ENCODE peak calls at places on chromosome 2, in seven cellular contexts. Z is SK-N-SH, B is HCT116, Y is HepG2, M is GM12878, X is H1, Q is K562. S is an unnamed sample.

GRCh38 chr2:44097322-44097907 is 71.3 kb upstream of the PPM1B start:
- DNase-seq in M (no peak), Z (no peak), X (no peak), Q (no peak), B (no peak), Y (no peak), S (no peak)

GRCh38 chr2:112433932-112434730 is 686 bp upstream of the RGPD8 start:
- DNase-seq in Q (no peak), Z (no peak), B (no peak), Y (no peak), M (no peak), X (peak; percentile 49), S (no peak)

GRCh38 chr2:201923991-201924390 is 109.7 kb upstream of the FZD7 start:
- DNase-seq in Q (no peak), Y (no peak), M (no peak), Z (no peak), X (no peak), B (no peak), S (no peak)

GRCh38 chr2:64807417-64807816 is 153.7 kb upstream of the SERTAD2 start:
- DNase-seq in M (peak; percentile 53), Z (no peak), Y (no peak), Q (peak; percentile 64), B (peak; percentile 70), X (no peak), S (no peak)

GRCh38 chr2:98465456-98466201 is 21.0 kb downstream of the INPP4A start:
- DNase-seq in Y (no peak), B (no peak), Z (peak; percentile 83), Q (peak; percentile 86), M (peak; percentile 91), X (no peak), S (no peak)

GRCh38 chr2:3527886-3528785 is 8.8 kb upstream of the ADI1 start:
- DNase-seq in B (no peak), M (no peak), Z (peak; percentile 53), Q (no peak), Y (no peak), X (peak; percentile 32), S (no peak)

GRCh38 chr2:212940816-212941215 is 210.6 kb downstream of the IKZF2 start:
- DNase-seq in X (no peak), Q (no peak), B (peak; percentile 51), Z (no peak), M (no peak), Y (no peak), S (peak; percentile 4)

GRCh38 chr2:70412294-70413075 is 110.6 kb upstream of the FAM136A start:
- DNase-seq in Q (no peak), Z (no peak), M (no peak), B (no peak), X (no peak), Y (no peak), S (no peak)

GRCh38 chr2:5111581-5111980 is 580.6 kb upstream of the SOX11 start:
- DNase-seq in M (no peak), Q (no peak), B (no peak), Z (peak; percentile 52), X (no peak), Y (no peak), S (peak; percentile 52)

GRCh38 chr2:98438190-98439133 is 6.2 kb upstream of the INPP4A start:
- DNase-seq in B (no peak), Y (no peak), X (no peak), Q (no peak), Z (no peak), M (no peak), S (no peak)

DNA sequence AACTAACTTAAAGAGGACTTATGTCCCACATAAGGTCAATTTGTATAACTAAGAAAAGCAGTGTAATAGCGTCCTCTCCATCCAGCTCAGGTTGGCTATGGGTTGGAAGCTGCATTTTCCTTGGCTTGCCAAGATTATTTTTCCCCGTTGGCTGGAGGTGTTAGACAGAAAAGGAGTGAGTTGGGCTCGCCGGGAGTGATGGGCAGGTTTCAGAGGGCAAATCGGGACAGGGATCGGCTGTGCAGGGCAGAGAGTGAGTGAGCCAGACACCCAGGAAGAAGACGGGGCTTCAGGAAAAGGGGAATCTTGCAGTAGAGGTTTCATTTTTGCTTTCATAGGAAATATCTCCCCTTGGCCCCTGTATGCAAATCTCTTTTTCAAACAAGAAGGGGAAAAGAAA is 41.5 kb upstream of the MAP3K20 start:
- DNase-seq in X (no peak), M (no peak), Z (no peak), B (no peak), Q (no peak), Y (no peak), S (no peak)
- TF ChIP-seq JUND in X (no peak), M (no peak), Z (no peak), B (no peak), Q (no peak), Y (no peak), S (no peak)

GRCh38 chr2:38690499-38691420 is 24.8 kb downstream of the GALM start:
- DNase-seq in Z (peak; percentile 40), B (peak; percentile 65), X (no peak), Y (peak; percentile 85), M (no peak), Q (peak; percentile 76), S (peak; percentile 66)

GRCh38 chr2:38698604-38699003 is 32.7 kb downstream of the GALM start:
- DNase-seq in Z (no peak), Y (no peak), M (no peak), B (no peak), Q (no peak), X (no peak), S (no peak)

GRCh38 chr2:38691994-38692393 is 26.1 kb downstream of the GALM start:
- DNase-seq in Y (no peak), Q (no peak), B (no peak), X (no peak), M (no peak), Z (no peak), S (no peak)

GRCh38 chr2:38697116-38697840 is 31.4 kb downstream of the GALM start:
- DNase-seq in X (no peak), Q (no peak), B (no peak), Z (no peak), M (no peak), Y (no peak), S (peak; percentile 42)

GRCh38 chr2:38692636-38693318 is 26.9 kb downstream of the GALM start:
- DNase-seq in Y (peak; percentile 69), Q (peak; percentile 66), B (peak; percentile 36), Z (no peak), X (no peak), M (no peak), S (peak; percentile 69)
- TF ChIP-seq JUND in Y (no peak), Q (no peak), B (peak; percentile 60), Z (no peak), X (no peak), M (no peak), S (no peak)

DNA sequence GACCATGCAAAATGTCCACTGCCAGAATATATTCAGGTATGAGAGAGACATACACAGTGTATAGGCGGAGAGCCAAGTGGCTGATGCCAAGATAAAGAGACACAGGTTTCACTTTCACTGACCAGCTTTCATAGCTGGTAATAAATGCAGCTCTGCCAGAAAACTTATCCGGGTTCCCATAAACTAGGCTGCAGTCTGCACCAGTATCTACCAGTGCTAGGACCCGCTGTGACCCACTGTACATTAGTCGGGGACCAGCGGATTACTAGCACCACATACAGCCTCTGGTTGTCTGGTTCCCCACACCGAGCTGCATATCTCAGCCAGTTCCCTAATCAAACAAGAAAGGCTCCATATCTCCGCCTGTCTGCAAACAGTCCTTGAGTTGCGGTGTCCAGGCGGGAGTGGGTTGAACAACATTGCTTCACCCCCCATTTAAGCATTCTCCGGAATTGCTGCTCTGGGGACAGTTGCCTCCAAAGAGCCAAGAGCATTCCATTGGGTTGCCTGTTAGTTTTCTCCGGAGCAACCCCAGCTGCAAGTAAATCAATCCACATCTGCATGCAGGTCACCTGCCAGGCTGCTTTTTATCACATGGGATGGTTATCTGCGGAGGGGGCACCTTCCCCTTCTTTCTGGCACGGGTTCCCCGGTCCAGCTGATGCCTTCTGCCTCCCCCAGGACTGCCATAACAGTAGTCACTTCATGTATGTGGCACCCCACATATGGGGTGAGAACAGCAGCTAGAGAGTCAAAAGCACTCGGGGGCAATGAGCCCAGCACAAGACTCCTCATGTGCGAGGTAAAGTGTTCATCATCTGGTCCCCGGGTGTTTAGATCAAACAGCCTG is 18.0 kb upstream of the KLHL23 start:
- DNase-seq in M (no peak), B (no peak), Q (peak; percentile 76), Y (peak; percentile 98), X (no peak), Z (peak; percentile 30), S (peak; percentile 61)
- TF ChIP-seq JUND in M (no peak), B (no peak), Q (no peak), Y (peak; percentile 48), X (no peak), Z (no peak), S (no peak)

GRCh38 chr2:155393406-155393805 is 694.9 kb downstream of the KCNJ3 start:
- DNase-seq in Y (no peak), Z (no peak), X (no peak), B (no peak), Q (no peak), M (no peak), S (no peak)

GRCh38 chr2:155391613-155392012 is 693.1 kb downstream of the KCNJ3 start:
- DNase-seq in Y (no peak), Q (peak; percentile 14), B (no peak), X (no peak), Z (no peak), M (no peak), S (no peak)

GRCh38 chr2:155384555-155385123 is 686.1 kb downstream of the KCNJ3 start:
- DNase-seq in Y (no peak), M (no peak), B (no peak), Z (no peak), Q (no peak), X (no peak), S (no peak)

DNA sequence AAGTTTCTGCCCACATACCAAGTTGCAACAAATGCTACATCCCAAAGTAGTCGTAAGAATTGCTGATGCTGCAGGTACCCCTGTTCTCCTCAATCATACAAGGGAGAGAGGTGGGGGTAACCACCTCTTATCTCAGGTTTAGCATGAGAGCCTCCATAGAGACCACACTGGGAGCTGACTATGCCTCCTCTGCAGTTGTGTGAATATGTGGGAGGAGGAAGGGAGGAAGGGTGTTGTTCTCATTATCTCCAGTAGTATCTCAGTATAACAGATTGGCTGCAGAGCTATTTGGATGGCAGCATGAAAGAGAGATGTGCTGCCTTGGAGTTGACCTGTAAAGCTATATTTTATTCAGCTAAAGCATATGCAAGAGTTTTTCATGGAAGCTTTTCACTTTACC is 690.7 kb downstream of the KCNJ3 start:
- DNase-seq in B (no peak), M (no peak), Y (no peak), X (no peak), Q (peak; percentile 56), Z (no peak), S (no peak)
- TF ChIP-seq JUND in B (no peak), M (no peak), Y (no peak), X (no peak), Q (no peak), Z (no peak), S (no peak)

GRCh38 chr2:75416420-75417342 is 144.1 kb downstream of the EVA1A start:
- DNase-seq in X (no peak), M (peak; percentile 38), B (no peak), Q (no peak), Z (no peak), Y (no peak), S (no peak)
- TF ChIP-seq JUND in X (no peak), M (no peak), B (no peak), Q (no peak), Z (no peak), Y (no peak), S (no peak)

S was measured in T47D.